ENCODE peak calls at places on chromosomes 7 and 10, in five cellular contexts. One of them, this sample, is unnamed.
A peak's percentile ranks its signal among the peaks of the same experiment; 100 is the strongest.

GRCh38 chr10:18681971-18682403 is 22.8 kb downstream of the ARL5B start:
- DNase-seq in H1: no peak
- DNase-seq in H9: no peak
- DNase-seq in mesenchymal stem cell: peak; percentile 40
- DNase-seq in IMR-90: peak; percentile 65
- DNase-seq in this sample: no peak

GRCh38 chr10:1416456-1417037 is 320.8 kb downstream of the ADARB2 start:
- DNase-seq in H1: no peak
- DNase-seq in H9: no peak
- DNase-seq in mesenchymal stem cell: no peak
- DNase-seq in IMR-90: no peak
- DNase-seq in this sample: no peak

GRCh38 chr7:131553906-131554305 is 2.5 kb downstream of the PODXL start:
- DNase-seq in H1: no peak
- DNase-seq in H9: no peak
- DNase-seq in mesenchymal stem cell: no peak
- DNase-seq in IMR-90: no peak
- DNase-seq in this sample: no peak

GRCh38 chr7:69893915-69894314 is 295.6 kb downstream of the AUTS2 start:
- DNase-seq in H1: no peak
- DNase-seq in H9: no peak
- DNase-seq in mesenchymal stem cell: no peak
- DNase-seq in IMR-90: no peak
- DNase-seq in this sample: peak; percentile 27

GRCh38 chr7:77368974-77369373 is 47.2 kb downstream of the GSAP start:
- DNase-seq in H1: no peak
- DNase-seq in H9: no peak
- DNase-seq in mesenchymal stem cell: no peak
- DNase-seq in IMR-90: peak; percentile 16
- DNase-seq in this sample: no peak

GRCh38 chr10:79159141-79159619 is 90.4 kb downstream of the ZMIZ1 start:
- DNase-seq in H1: no peak
- DNase-seq in H9: no peak
- DNase-seq in mesenchymal stem cell: peak; percentile 95
- DNase-seq in IMR-90: peak; percentile 83
- DNase-seq in this sample: no peak

GRCh38 chr10:77111611-77112550 is 525.7 kb downstream of the KCNMA1 start:
- DNase-seq in H1: peak; percentile 19
- DNase-seq in H9: no peak
- DNase-seq in mesenchymal stem cell: peak; percentile 69
- DNase-seq in IMR-90: peak; percentile 87
- DNase-seq in this sample: peak; percentile 76

GRCh38 chr7:74625446-74625845 is 32.1 kb upstream of the GTF2I start:
- DNase-seq in H1: no peak
- DNase-seq in H9: no peak
- DNase-seq in mesenchymal stem cell: peak; percentile 60
- DNase-seq in IMR-90: peak; percentile 67
- DNase-seq in this sample: no peak

GRCh38 chr10:30531751-30532530 is 97.6 kb downstream of the LYZL2 start:
- DNase-seq in H1: no peak
- DNase-seq in H9: no peak
- DNase-seq in mesenchymal stem cell: no peak
- DNase-seq in IMR-90: no peak
- DNase-seq in this sample: no peak

GRCh38 chr7:16078076-16078952 is 343.0 kb downstream of the CRPPA start:
- DNase-seq in H1: no peak
- DNase-seq in H9: no peak
- DNase-seq in mesenchymal stem cell: peak; percentile 69
- DNase-seq in IMR-90: peak; percentile 64
- DNase-seq in this sample: peak; percentile 84

GRCh38 chr7:84524714-84525694 is 330.4 kb upstream of the SEMA3A start:
- DNase-seq in H1: no peak
- DNase-seq in H9: no peak
- DNase-seq in mesenchymal stem cell: peak; percentile 58
- DNase-seq in IMR-90: peak; percentile 88
- DNase-seq in this sample: no peak

GRCh38 chr10:88849224-88849623 is 2.4 kb downstream of the ANKRD22 start:
- DNase-seq in H1: no peak
- DNase-seq in H9: no peak
- DNase-seq in mesenchymal stem cell: peak; percentile 27
- DNase-seq in IMR-90: peak; percentile 72
- DNase-seq in this sample: no peak

GRCh38 chr7:132311747-132312146 is 264.5 kb downstream of the PLXNA4 start:
- DNase-seq in H1: no peak
- DNase-seq in H9: no peak
- DNase-seq in mesenchymal stem cell: no peak
- DNase-seq in IMR-90: no peak
- DNase-seq in this sample: no peak

GRCh38 chr10:97124211-97124610 is 61.5 kb downstream of the SLIT1 start:
- DNase-seq in H1: no peak
- DNase-seq in H9: no peak
- DNase-seq in mesenchymal stem cell: no peak
- DNase-seq in IMR-90: no peak
- DNase-seq in this sample: no peak

GRCh38 chr7:17725761-17726160 is 214.5 kb downstream of the SNX13 start:
- DNase-seq in H1: no peak
- DNase-seq in H9: no peak
- DNase-seq in mesenchymal stem cell: peak; percentile 23
- DNase-seq in IMR-90: no peak
- DNase-seq in this sample: no peak

GRCh38 chr10:29646960-29647431 is 12.2 kb upstream of the SVIL start:
- DNase-seq in H1: no peak
- DNase-seq in H9: no peak
- DNase-seq in mesenchymal stem cell: peak; percentile 85
- DNase-seq in IMR-90: peak; percentile 6
- DNase-seq in this sample: no peak

GRCh38 chr10:34454590-34455289 is 360.4 kb downstream of the PARD3 start:
- DNase-seq in H1: no peak
- DNase-seq in H9: no peak
- DNase-seq in mesenchymal stem cell: no peak
- DNase-seq in IMR-90: peak; percentile 28
- DNase-seq in this sample: peak; percentile 77

GRCh38 chr7:47812460-47813136 is 135.7 kb downstream of the PKD1L1 start:
- DNase-seq in H1: no peak
- DNase-seq in H9: no peak
- DNase-seq in mesenchymal stem cell: no peak
- DNase-seq in IMR-90: no peak
- DNase-seq in this sample: no peak

GRCh38 chr10:97974526-97975525 is 55.6 kb downstream of the CRTAC1 start:
- DNase-seq in H1: no peak
- DNase-seq in H9: no peak
- DNase-seq in mesenchymal stem cell: no peak
- DNase-seq in IMR-90: no peak
- DNase-seq in this sample: peak; percentile 39

GRCh38 chr7:20244334-20244733 is 27.1 kb upstream of the MACC1 start:
- DNase-seq in H1: no peak
- DNase-seq in H9: no peak
- DNase-seq in mesenchymal stem cell: no peak
- DNase-seq in IMR-90: peak; percentile 50
- DNase-seq in this sample: no peak

GRCh38 chr7:38975944-38976392 is 1.7 kb upstream of the POU6F2 start:
- DNase-seq in H1: peak; percentile 27
- DNase-seq in H9: peak; percentile 76
- DNase-seq in mesenchymal stem cell: no peak
- DNase-seq in IMR-90: no peak
- DNase-seq in this sample: peak; percentile 54

GRCh38 chr10:30151581-30152389 is 92.4 kb upstream of the JCAD start:
- DNase-seq in H1: peak; percentile 2
- DNase-seq in H9: peak; percentile 49
- DNase-seq in mesenchymal stem cell: peak; percentile 93
- DNase-seq in IMR-90: peak; percentile 88
- DNase-seq in this sample: peak; percentile 83

GRCh38 chr10:103533827-103534226 is 40.3 kb downstream of the NEURL1 start:
- DNase-seq in H1: no peak
- DNase-seq in H9: no peak
- DNase-seq in mesenchymal stem cell: no peak
- DNase-seq in IMR-90: no peak
- DNase-seq in this sample: no peak

GRCh38 chr7:1758417-1758858 is 88.4 kb downstream of the ELFN1 start:
- DNase-seq in H1: no peak
- DNase-seq in H9: peak; percentile 58
- DNase-seq in mesenchymal stem cell: peak; percentile 4
- DNase-seq in IMR-90: peak; percentile 25
- DNase-seq in this sample: peak; percentile 65

GRCh38 chr7:143492043-143492471 is 14.4 kb downstream of the TAS2R41 start:
- DNase-seq in H1: no peak
- DNase-seq in H9: no peak
- DNase-seq in mesenchymal stem cell: peak; percentile 92
- DNase-seq in IMR-90: peak; percentile 90
- DNase-seq in this sample: peak; percentile 91

GRCh38 chr7:2465928-2466327 is 10.3 kb downstream of the GRIFIN start:
- DNase-seq in H1: no peak
- DNase-seq in H9: no peak
- DNase-seq in mesenchymal stem cell: no peak
- DNase-seq in IMR-90: no peak
- DNase-seq in this sample: no peak

GRCh38 chr10:80460399-80461207 is 6.5 kb downstream of the TSPAN14 start:
- DNase-seq in H1: no peak
- DNase-seq in H9: peak; percentile 89
- DNase-seq in mesenchymal stem cell: no peak
- DNase-seq in IMR-90: peak; percentile 63
- DNase-seq in this sample: peak; percentile 93

GRCh38 chr10:34814228-34815173 is 595 bp downstream of the PARD3 start:
- DNase-seq in H1: no peak
- DNase-seq in H9: peak; percentile 73
- DNase-seq in mesenchymal stem cell: peak; percentile 59
- DNase-seq in IMR-90: peak; percentile 27
- DNase-seq in this sample: peak; percentile 72

GRCh38 chr7:29287366-29287765 is 92.8 kb downstream of the CHN2 start:
- DNase-seq in H1: no peak
- DNase-seq in H9: no peak
- DNase-seq in mesenchymal stem cell: peak; percentile 52
- DNase-seq in IMR-90: peak; percentile 31
- DNase-seq in this sample: no peak

GRCh38 chr10:4074559-4075407 is 289.8 kb upstream of the KLF6 start:
- DNase-seq in H1: no peak
- DNase-seq in H9: no peak
- DNase-seq in mesenchymal stem cell: peak; percentile 75
- DNase-seq in IMR-90: peak; percentile 52
- DNase-seq in this sample: no peak

DNA sequence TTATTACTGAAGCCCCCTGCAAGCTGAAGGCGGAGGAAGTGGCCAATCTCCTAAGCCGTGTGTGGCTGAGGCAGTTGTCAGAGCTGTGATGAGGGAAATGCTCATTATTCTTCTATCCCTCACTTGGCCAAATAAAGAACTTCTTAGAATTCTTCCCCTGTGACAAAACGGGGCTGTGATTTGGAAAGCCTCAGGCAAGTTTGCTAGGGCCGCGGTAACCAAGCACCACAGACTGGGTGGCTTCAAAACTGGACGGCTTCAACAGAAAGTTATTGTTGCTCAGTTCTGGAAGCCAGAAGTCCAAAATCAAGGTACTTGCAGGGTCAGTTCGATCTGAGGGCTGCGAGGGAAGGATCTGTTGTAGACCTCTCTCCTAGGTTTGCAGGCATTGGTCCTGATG is 72.3 kb upstream of the STEAP1B start:
- DNase-seq in H1: no peak
- DNase-seq in H9: no peak
- DNase-seq in mesenchymal stem cell: no peak
- DNase-seq in IMR-90: no peak
- DNase-seq in this sample: no peak
- H3K4ac ChIP-seq in H1: no peak overlapping the region
- H3K4ac ChIP-seq in H9: no peak overlapping the region
- H3K4ac ChIP-seq in mesenchymal stem cell: no peak overlapping the region
- H3K4ac ChIP-seq in IMR-90: peak overlapping the region; percentile 8
- H3K4ac ChIP-seq in this sample: no peak overlapping the region

GRCh38 chr7:138249975-138250374 is 173.7 kb downstream of the AKR1D1 start:
- DNase-seq in H1: no peak
- DNase-seq in H9: no peak
- DNase-seq in mesenchymal stem cell: no peak
- DNase-seq in IMR-90: no peak
- DNase-seq in this sample: peak; percentile 65
- H3K4ac ChIP-seq in H1: no peak overlapping the region
- H3K4ac ChIP-seq in H9: no peak overlapping the region
- H3K4ac ChIP-seq in mesenchymal stem cell: no peak overlapping the region
- H3K4ac ChIP-seq in IMR-90: no peak overlapping the region
- H3K4ac ChIP-seq in this sample: peak overlapping the region; percentile 4

GRCh38 chr7:49322476-49322875 is 398.1 kb downstream of the CDC14C start:
- DNase-seq in H1: no peak
- DNase-seq in H9: no peak
- DNase-seq in mesenchymal stem cell: no peak
- DNase-seq in IMR-90: no peak
- DNase-seq in this sample: no peak

GRCh38 chr7:49327155-49327554 is 402.8 kb downstream of the CDC14C start:
- DNase-seq in H1: no peak
- DNase-seq in H9: no peak
- DNase-seq in mesenchymal stem cell: no peak
- DNase-seq in IMR-90: no peak
- DNase-seq in this sample: no peak

GRCh38 chr7:49320083-49320482 is 395.7 kb downstream of the CDC14C start:
- DNase-seq in H1: no peak
- DNase-seq in H9: no peak
- DNase-seq in mesenchymal stem cell: no peak
- DNase-seq in IMR-90: no peak
- DNase-seq in this sample: no peak

GRCh38 chr7:49324707-49325106 is 400.4 kb downstream of the CDC14C start:
- DNase-seq in H1: no peak
- DNase-seq in H9: no peak
- DNase-seq in mesenchymal stem cell: peak; percentile 0
- DNase-seq in IMR-90: no peak
- DNase-seq in this sample: peak; percentile 33
- H3K4ac ChIP-seq in H1: no peak overlapping the region
- H3K4ac ChIP-seq in H9: no peak overlapping the region
- H3K4ac ChIP-seq in mesenchymal stem cell: no peak overlapping the region
- H3K4ac ChIP-seq in IMR-90: no peak overlapping the region
- H3K4ac ChIP-seq in this sample: no peak overlapping the region

GRCh38 chr7:75953918-75954317 is 39.0 kb downstream of the POR start:
- DNase-seq in H1: no peak
- DNase-seq in H9: no peak
- DNase-seq in mesenchymal stem cell: no peak
- DNase-seq in IMR-90: no peak
- DNase-seq in this sample: no peak

GRCh38 chr7:75953431-75953830 is 38.5 kb downstream of the POR start:
- DNase-seq in H1: no peak
- DNase-seq in H9: no peak
- DNase-seq in mesenchymal stem cell: no peak
- DNase-seq in IMR-90: no peak
- DNase-seq in this sample: no peak

GRCh38 chr7:75950111-75950681 is 35.2 kb downstream of the POR start:
- DNase-seq in H1: no peak
- DNase-seq in H9: no peak
- DNase-seq in mesenchymal stem cell: no peak
- DNase-seq in IMR-90: no peak
- DNase-seq in this sample: no peak

GRCh38 chr7:75948179-75948578 is 33.2 kb downstream of the POR start:
- DNase-seq in H1: no peak
- DNase-seq in H9: no peak
- DNase-seq in mesenchymal stem cell: no peak
- DNase-seq in IMR-90: no peak
- DNase-seq in this sample: no peak

DNA sequence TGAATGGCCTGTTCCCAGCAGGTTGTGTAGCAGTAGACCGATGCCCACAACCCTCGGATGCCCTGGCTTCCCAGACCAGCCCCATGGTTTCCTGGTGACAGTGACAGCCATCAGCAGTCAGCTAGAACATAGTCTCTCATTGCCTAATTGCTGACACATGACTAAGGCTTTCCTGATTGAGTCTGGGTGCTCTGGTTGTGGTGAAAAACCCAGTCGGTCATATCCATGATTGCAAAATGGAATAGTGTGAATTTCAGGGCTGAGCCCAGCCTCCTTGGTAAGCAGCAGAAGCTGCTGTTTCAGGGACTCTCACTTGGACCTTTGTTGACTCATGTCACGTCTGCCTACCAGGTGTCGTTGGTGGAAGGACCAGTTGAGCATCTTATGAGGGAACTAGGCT is 36.6 kb downstream of the POR start:
- DNase-seq in H1: no peak
- DNase-seq in H9: no peak
- DNase-seq in mesenchymal stem cell: peak; percentile 94
- DNase-seq in IMR-90: peak; percentile 68
- DNase-seq in this sample: no peak
- H3K4ac ChIP-seq in H1: no peak overlapping the region
- H3K4ac ChIP-seq in H9: no peak overlapping the region
- H3K4ac ChIP-seq in mesenchymal stem cell: no peak overlapping the region
- H3K4ac ChIP-seq in IMR-90: peak overlapping the region; percentile 31
- H3K4ac ChIP-seq in this sample: no peak overlapping the region

This sample was measured in mesendoderm.